ENCODE peak calls at places on chromosome 16, in eight cellular contexts. Q is fibroblast of the conjunctiva; Y is testis; B is stimulated activated naive CD8-positive, alpha-beta T cell treated with anti-CD3 and anti-CD28 coated beads, Interleukin-15, Interleukin-2, amounts not matched to agents 100 U/mL and 50 U/mL, for 24 hours; O is hippocampal formation; K is activated CD8-positive, alpha-beta memory T cell treated with anti-CD3 and anti-CD28 coated beads, Interleukin-2, amount 10 ng/mL, durations not matched to agents 7 days and 5 days; X is aorta; G is left ventricle myocardium inferior. T is an unnamed sample.

GRCh38 chr16:12300946-12301500 is 324.5 kb downstream of the SNX29 start:
- DNase-seq in Q (no peak), Y (no peak), B (no peak), O (no peak), K (no peak), X (no peak), G (no peak), T (no peak)

GRCh38 chr16:11205754-11206459 is 50.1 kb downstream of the SOCS1 start:
- DNase-seq in Q (no peak), Y (no peak), B (peak; percentile 27), O (no peak), K (no peak), X (no peak), G (no peak), T (peak; percentile 54)

GRCh38 chr16:84845496-84846002 is 25.8 kb downstream of the CRISPLD2 start:
- DNase-seq in Q (no peak), Y (no peak), B (no peak), O (no peak), K (no peak), X (no peak), G (no peak), T (no peak)

GRCh38 chr16:85138073-85138824 is 26.0 kb upstream of the CIBAR2 start:
- DNase-seq in Q (no peak), Y (no peak), B (no peak), O (no peak), K (no peak), X (no peak), G (no peak), T (no peak)

GRCh38 chr16:67445913-67446907 is 15.3 kb downstream of the HSD11B2 start:
- DNase-seq in Q (no peak), Y (peak; percentile 51), B (no peak), O (no peak), K (no peak), X (no peak), G (peak; percentile 63), T (no peak)

GRCh38 chr16:21611546-21612384 is 12.4 kb downstream of the METTL9 start:
- DNase-seq in Q (no peak), Y (no peak), B (no peak), O (no peak), K (peak; percentile 45), X (no peak), G (no peak), T (peak; percentile 7)

GRCh38 chr16:1770328-1771071 is 843 bp downstream of the NME3 start:
- DNase-seq in Q (peak; percentile 23), Y (peak; percentile 62), B (peak; percentile 71), O (no peak), K (peak; percentile 58), X (peak; percentile 91), G (peak; percentile 62), T (peak; percentile 74)

GRCh38 chr16:85462405-85463227 is 150.5 kb upstream of the GSE1 start:
- DNase-seq in Q (no peak), Y (peak; percentile 83), B (peak; percentile 25), O (no peak), K (no peak), X (no peak), G (peak; percentile 53), T (no peak)

GRCh38 chr16:11327277-11328171 is 17.7 kb upstream of the RMI2 start:
- DNase-seq in Q (no peak), Y (no peak), B (no peak), O (no peak), K (no peak), X (no peak), G (peak; percentile 40), T (no peak)

GRCh38 chr16:89326721-89327120 is 109.2 kb downstream of the ZNF778 start:
- DNase-seq in Q (no peak), Y (no peak), B (no peak), O (no peak), K (no peak), X (peak; percentile 66), G (no peak), T (no peak)

GRCh38 chr16:53105565-53105964 is 50.8 kb downstream of the CHD9 start:
- DNase-seq in Q (no peak), Y (no peak), B (no peak), O (no peak), K (no peak), X (no peak), G (no peak), T (no peak)

GRCh38 chr16:27860091-27860490 is 203.4 kb downstream of the GSG1L start:
- DNase-seq in Q (no peak), Y (no peak), B (no peak), O (no peak), K (no peak), X (no peak), G (no peak), T (no peak)

GRCh38 chr16:28283798-28284577 is 8.3 kb upstream of the SBK1 start:
- DNase-seq in Q (no peak), Y (no peak), B (no peak), O (no peak), K (no peak), X (no peak), G (no peak), T (no peak)

GRCh38 chr16:5309946-5310611 is 212.5 kb upstream of the EEF2KMT start:
- DNase-seq in Q (no peak), Y (no peak), B (no peak), O (no peak), K (no peak), X (no peak), G (no peak), T (no peak)

GRCh38 chr16:2089676-2090480 is 42.1 kb downstream of the TSC2 start:
- DNase-seq in Q (no peak), Y (no peak), B (no peak), O (no peak), K (no peak), X (no peak), G (no peak), T (no peak)

GRCh38 chr16:56986361-56986760 is 3.0 kb upstream of the NLRC5 start:
- DNase-seq in Q (no peak), Y (no peak), B (no peak), O (no peak), K (no peak), X (peak; percentile 37), G (no peak), T (peak; percentile 66)

GRCh38 chr16:8623634-8624033 is 2.1 kb downstream of the METTL22 start:
- DNase-seq in Q (no peak), Y (no peak), B (no peak), O (no peak), K (no peak), X (no peak), G (no peak), T (no peak)

GRCh38 chr16:5895137-5895536 is 797.5 kb upstream of the EEF2KMT start:
- DNase-seq in Q (no peak), Y (no peak), B (no peak), O (no peak), K (no peak), X (no peak), G (no peak), T (no peak)

GRCh38 chr16:86566601-86566965 is at the start of gene FOXC2:
- DNase-seq in Q (peak; percentile 89), Y (peak; percentile 91), B (peak; percentile 63), O (no peak), K (no peak), X (peak; percentile 97), G (peak; percentile 92), T (peak; percentile 97)

GRCh38 chr16:88309174-88309904 is 73.4 kb upstream of the ZNF469 start:
- DNase-seq in Q (no peak), Y (no peak), B (no peak), O (no peak), K (no peak), X (peak; percentile 57), G (peak; percentile 5), T (no peak)